ENCODE peak calls at places on chromosomes 5 and 9, in eight cellular contexts. One of them, this sample, is unnamed.
A peak's percentile ranks its signal among the peaks of the same experiment; 100 is the strongest.

GRCh38 chr9:134491856-134492255 is 149.7 kb upstream of the COL5A1 start:
- DNase-seq in spleen: peak; percentile 49
- DNase-seq in T-helper 17 cell: no peak
- DNase-seq in KBM-7: no peak
- DNase-seq in GM03348: no peak
- DNase-seq in T-helper 1 cell: no peak
- DNase-seq in midbrain: no peak
- DNase-seq in RPMI7951: no peak
- DNase-seq in this sample: no peak

GRCh38 chr5:142894749-142895148 is 124.6 kb downstream of the ARHGAP26 start:
- DNase-seq in KBM-7: no peak
- DNase-seq in midbrain: no peak
- DNase-seq in T-helper 1 cell: no peak
- DNase-seq in GM03348: peak; percentile 75
- DNase-seq in spleen: no peak
- DNase-seq in RPMI7951: peak; percentile 71
- DNase-seq in T-helper 17 cell: no peak
- DNase-seq in this sample: peak; percentile 23

GRCh38 chr5:122126711-122127385 is 2.5 kb upstream of the ZNF474 start:
- DNase-seq in midbrain: peak; percentile 26
- DNase-seq in T-helper 17 cell: no peak
- DNase-seq in spleen: no peak
- DNase-seq in RPMI7951: no peak
- DNase-seq in GM03348: peak; percentile 35
- DNase-seq in KBM-7: no peak
- DNase-seq in T-helper 1 cell: no peak
- DNase-seq in this sample: no peak

GRCh38 chr5:133407277-133407632 is 205.1 kb downstream of the FSTL4 start:
- DNase-seq in midbrain: no peak
- DNase-seq in RPMI7951: no peak
- DNase-seq in T-helper 17 cell: no peak
- DNase-seq in T-helper 1 cell: no peak
- DNase-seq in KBM-7: no peak
- DNase-seq in GM03348: no peak
- DNase-seq in spleen: no peak
- DNase-seq in this sample: no peak

GRCh38 chr9:134287591-134288518 is 38.4 kb upstream of the RXRA start:
- DNase-seq in midbrain: no peak
- DNase-seq in T-helper 1 cell: no peak
- DNase-seq in T-helper 17 cell: no peak
- DNase-seq in KBM-7: no peak
- DNase-seq in spleen: peak; percentile 59
- DNase-seq in GM03348: no peak
- DNase-seq in RPMI7951: no peak
- DNase-seq in this sample: no peak

GRCh38 chr5:171606414-171607024 is 179.1 kb upstream of the SMIM23 start:
- DNase-seq in midbrain: no peak
- DNase-seq in T-helper 17 cell: no peak
- DNase-seq in RPMI7951: peak; percentile 28
- DNase-seq in GM03348: no peak
- DNase-seq in T-helper 1 cell: no peak
- DNase-seq in KBM-7: peak; percentile 28
- DNase-seq in spleen: no peak
- DNase-seq in this sample: no peak

GRCh38 chr5:171598279-171599152 is 179.1 kb downstream of the FGF18 start:
- DNase-seq in RPMI7951: no peak
- DNase-seq in T-helper 1 cell: no peak
- DNase-seq in spleen: no peak
- DNase-seq in GM03348: no peak
- DNase-seq in KBM-7: no peak
- DNase-seq in T-helper 17 cell: no peak
- DNase-seq in midbrain: no peak
- DNase-seq in this sample: no peak

GRCh38 chr5:61322738-61323429 is 9.2 kb upstream of the ZSWIM6 start:
- DNase-seq in spleen: no peak
- DNase-seq in T-helper 1 cell: no peak
- DNase-seq in midbrain: no peak
- DNase-seq in T-helper 17 cell: no peak
- DNase-seq in GM03348: no peak
- DNase-seq in KBM-7: no peak
- DNase-seq in RPMI7951: peak; percentile 57
- DNase-seq in this sample: peak; percentile 45

GRCh38 chr5:179214678-179215077 is 130.6 kb downstream of the ADAMTS2 start:
- DNase-seq in spleen: no peak
- DNase-seq in GM03348: no peak
- DNase-seq in T-helper 1 cell: no peak
- DNase-seq in T-helper 17 cell: no peak
- DNase-seq in midbrain: no peak
- DNase-seq in KBM-7: no peak
- DNase-seq in RPMI7951: no peak
- DNase-seq in this sample: no peak

GRCh38 chr9:122190597-122191381 is 31.1 kb downstream of the MORN5 start:
- DNase-seq in GM03348: peak; percentile 44
- DNase-seq in spleen: peak; percentile 42
- DNase-seq in KBM-7: no peak
- DNase-seq in RPMI7951: peak; percentile 52
- DNase-seq in midbrain: peak; percentile 4
- DNase-seq in T-helper 17 cell: no peak
- DNase-seq in T-helper 1 cell: no peak
- DNase-seq in this sample: no peak

GRCh38 chr9:36597412-36598178 is 24.9 kb downstream of the MELK start:
- DNase-seq in midbrain: no peak
- DNase-seq in spleen: no peak
- DNase-seq in RPMI7951: peak; percentile 40
- DNase-seq in T-helper 17 cell: no peak
- DNase-seq in GM03348: peak; percentile 76
- DNase-seq in T-helper 1 cell: no peak
- DNase-seq in KBM-7: peak; percentile 30
- DNase-seq in this sample: peak; percentile 46

GRCh38 chr9:92890761-92891160 is 12.9 kb upstream of the ZNF484 start:
- DNase-seq in spleen: no peak
- DNase-seq in T-helper 17 cell: no peak
- DNase-seq in KBM-7: no peak
- DNase-seq in GM03348: no peak
- DNase-seq in midbrain: no peak
- DNase-seq in T-helper 1 cell: no peak
- DNase-seq in RPMI7951: no peak
- DNase-seq in this sample: no peak

GRCh38 chr9:87075537-87075936 is 128.2 kb upstream of the GAS1 start:
- DNase-seq in T-helper 17 cell: no peak
- DNase-seq in RPMI7951: no peak
- DNase-seq in GM03348: no peak
- DNase-seq in KBM-7: no peak
- DNase-seq in T-helper 1 cell: no peak
- DNase-seq in midbrain: no peak
- DNase-seq in spleen: no peak
- DNase-seq in this sample: no peak

GRCh38 chr5:1392801-1393565 is 48.1 kb upstream of the CLPTM1L start:
- DNase-seq in T-helper 1 cell: no peak
- DNase-seq in RPMI7951: no peak
- DNase-seq in T-helper 17 cell: no peak
- DNase-seq in KBM-7: no peak
- DNase-seq in GM03348: no peak
- DNase-seq in spleen: no peak
- DNase-seq in midbrain: no peak
- DNase-seq in this sample: no peak

GRCh38 chr5:120630550-120630949 is 166.4 kb downstream of the PRR16 start:
- DNase-seq in spleen: no peak
- DNase-seq in midbrain: no peak
- DNase-seq in KBM-7: peak; percentile 61
- DNase-seq in RPMI7951: no peak
- DNase-seq in GM03348: no peak
- DNase-seq in T-helper 1 cell: no peak
- DNase-seq in T-helper 17 cell: no peak
- DNase-seq in this sample: no peak

GRCh38 chr9:14323083-14323968 is 9.4 kb upstream of the NFIB start:
- DNase-seq in KBM-7: no peak
- DNase-seq in midbrain: no peak
- DNase-seq in T-helper 1 cell: no peak
- DNase-seq in RPMI7951: no peak
- DNase-seq in GM03348: no peak
- DNase-seq in T-helper 17 cell: no peak
- DNase-seq in spleen: no peak
- DNase-seq in this sample: no peak

This sample was measured in A172.